ENCODE peak calls at places on chromosome 20, in nine cellular contexts. One of them, this sample, is unnamed.
A peak's percentile ranks its signal among the peaks of the same experiment; 100 is the strongest.

GRCh38 chr20:15564981-15565380 is 1008.3 kb downstream of the KIF16B start:
- DNase-seq in heart left ventricle: no peak
- DNase-seq in endodermal cell: no peak
- DNase-seq in cardiac muscle cell: no peak
- DNase-seq in fibroblast of lung: no peak
- DNase-seq in body of pancreas: no peak
- DNase-seq in K562: no peak
- DNase-seq in CD8-positive, alpha-beta T cell: no peak
- DNase-seq in BE2C: no peak
- DNase-seq in this sample: no peak

GRCh38 chr20:13338999-13339411 is 117.9 kb downstream of the ISM1 start:
- DNase-seq in heart left ventricle: no peak
- DNase-seq in endodermal cell: no peak
- DNase-seq in cardiac muscle cell: no peak
- DNase-seq in fibroblast of lung: no peak
- DNase-seq in body of pancreas: no peak
- DNase-seq in K562: no peak
- DNase-seq in CD8-positive, alpha-beta T cell: no peak
- DNase-seq in BE2C: no peak
- DNase-seq in this sample: no peak

GRCh38 chr20:43559147-43559477 is 285 bp downstream of the SGK2 start:
- DNase-seq in heart left ventricle: no peak
- DNase-seq in endodermal cell: no peak
- DNase-seq in cardiac muscle cell: no peak
- DNase-seq in fibroblast of lung: no peak
- DNase-seq in body of pancreas: no peak
- DNase-seq in K562: no peak
- DNase-seq in CD8-positive, alpha-beta T cell: no peak
- DNase-seq in BE2C: no peak
- DNase-seq in this sample: no peak

GRCh38 chr20:38173237-38174156 is 8.4 kb upstream of the TGM2 start:
- DNase-seq in heart left ventricle: no peak
- DNase-seq in endodermal cell: no peak
- DNase-seq in cardiac muscle cell: no peak
- DNase-seq in fibroblast of lung: peak; percentile 95
- DNase-seq in body of pancreas: no peak
- DNase-seq in K562: peak; percentile 47
- DNase-seq in CD8-positive, alpha-beta T cell: no peak
- DNase-seq in BE2C: no peak
- DNase-seq in this sample: peak; percentile 43

GRCh38 chr20:4633780-4634179 is 87.9 kb upstream of the PRND start:
- DNase-seq in heart left ventricle: no peak
- DNase-seq in endodermal cell: no peak
- DNase-seq in cardiac muscle cell: no peak
- DNase-seq in fibroblast of lung: peak; percentile 97
- DNase-seq in body of pancreas: no peak
- DNase-seq in K562: no peak
- DNase-seq in CD8-positive, alpha-beta T cell: no peak
- DNase-seq in BE2C: no peak
- DNase-seq in this sample: peak; percentile 81

GRCh38 chr20:49534314-49534713 is 33.6 kb downstream of the PTGIS start:
- DNase-seq in heart left ventricle: no peak
- DNase-seq in endodermal cell: peak; percentile 91
- DNase-seq in cardiac muscle cell: peak; percentile 76
- DNase-seq in fibroblast of lung: peak; percentile 19
- DNase-seq in body of pancreas: peak; percentile 58
- DNase-seq in K562: peak; percentile 68
- DNase-seq in CD8-positive, alpha-beta T cell: peak; percentile 39
- DNase-seq in BE2C: peak; percentile 80
- DNase-seq in this sample: peak; percentile 15

GRCh38 chr20:39269031-39269461 is 306.9 kb downstream of the DHX35 start:
- DNase-seq in heart left ventricle: peak; percentile 76
- DNase-seq in endodermal cell: peak; percentile 94
- DNase-seq in cardiac muscle cell: peak; percentile 65
- DNase-seq in fibroblast of lung: peak; percentile 8
- DNase-seq in body of pancreas: peak; percentile 54
- DNase-seq in K562: peak; percentile 73
- DNase-seq in CD8-positive, alpha-beta T cell: no peak
- DNase-seq in BE2C: peak; percentile 81
- DNase-seq in this sample: no peak

GRCh38 chr20:63947638-63948456 is 8.4 kb downstream of the UCKL1 start:
- DNase-seq in heart left ventricle: peak; percentile 62
- DNase-seq in endodermal cell: no peak
- DNase-seq in cardiac muscle cell: no peak
- DNase-seq in fibroblast of lung: no peak
- DNase-seq in body of pancreas: no peak
- DNase-seq in K562: no peak
- DNase-seq in CD8-positive, alpha-beta T cell: no peak
- DNase-seq in BE2C: no peak
- DNase-seq in this sample: no peak

GRCh38 chr20:53238121-53238660 is 266.0 kb downstream of the TSHZ2 start:
- DNase-seq in heart left ventricle: no peak
- DNase-seq in endodermal cell: no peak
- DNase-seq in cardiac muscle cell: no peak
- DNase-seq in fibroblast of lung: peak; percentile 56
- DNase-seq in body of pancreas: no peak
- DNase-seq in K562: no peak
- DNase-seq in CD8-positive, alpha-beta T cell: no peak
- DNase-seq in BE2C: no peak
- DNase-seq in this sample: no peak

GRCh38 chr20:32820000-32820697 is 395 bp downstream of the MAPRE1 start:
- DNase-seq in heart left ventricle: peak; percentile 83
- DNase-seq in endodermal cell: peak; percentile 95
- DNase-seq in cardiac muscle cell: peak; percentile 83
- DNase-seq in fibroblast of lung: peak; percentile 56
- DNase-seq in body of pancreas: peak; percentile 74
- DNase-seq in K562: peak; percentile 83
- DNase-seq in CD8-positive, alpha-beta T cell: peak; percentile 85
- DNase-seq in BE2C: peak; percentile 92
- DNase-seq in this sample: no peak

GRCh38 chr20:1422756-1423155 is 29.9 kb upstream of the FKBP1A start:
- DNase-seq in heart left ventricle: no peak
- DNase-seq in endodermal cell: no peak
- DNase-seq in cardiac muscle cell: no peak
- DNase-seq in fibroblast of lung: no peak
- DNase-seq in body of pancreas: no peak
- DNase-seq in K562: no peak
- DNase-seq in CD8-positive, alpha-beta T cell: no peak
- DNase-seq in BE2C: no peak
- DNase-seq in this sample: no peak

GRCh38 chr20:48786916-48787676 is 40.7 kb downstream of the PREX1 start:
- DNase-seq in heart left ventricle: no peak
- DNase-seq in endodermal cell: no peak
- DNase-seq in cardiac muscle cell: no peak
- DNase-seq in fibroblast of lung: no peak
- DNase-seq in body of pancreas: no peak
- DNase-seq in K562: no peak
- DNase-seq in CD8-positive, alpha-beta T cell: no peak
- DNase-seq in BE2C: no peak
- DNase-seq in this sample: no peak

GRCh38 chr20:58852559-58853271 is at the start of gene GNAS:
- DNase-seq in heart left ventricle: peak; percentile 78
- DNase-seq in endodermal cell: peak; percentile 94
- DNase-seq in cardiac muscle cell: peak; percentile 82
- DNase-seq in fibroblast of lung: peak; percentile 56
- DNase-seq in body of pancreas: peak; percentile 64
- DNase-seq in K562: peak; percentile 48
- DNase-seq in CD8-positive, alpha-beta T cell: no peak
- DNase-seq in BE2C: peak; percentile 76
- DNase-seq in this sample: peak; percentile 11
- H3K4me3 ChIP-seq in heart left ventricle: peak within 1 kb of the TSS; percentile 51
- H3K4me3 ChIP-seq in endodermal cell: peak within 1 kb of the TSS; percentile 93
- H3K4me3 ChIP-seq in cardiac muscle cell: peak within 1 kb of the TSS; percentile 52
- H3K4me3 ChIP-seq in fibroblast of lung: peak within 1 kb of the TSS; percentile 44
- H3K4me3 ChIP-seq in body of pancreas: no peak within 1 kb of the TSS
- H3K4me3 ChIP-seq in K562: no peak within 1 kb of the TSS
- H3K4me3 ChIP-seq in CD8-positive, alpha-beta T cell: peak within 1 kb of the TSS; percentile 55
- H3K4me3 ChIP-seq in BE2C: peak within 1 kb of the TSS; percentile 85
- H3K4me3 ChIP-seq in this sample: peak within 1 kb of the TSS; percentile 75

GRCh38 chr20:29299811-29300578 is 1957.5 kb upstream of the DEFB115 start:
- DNase-seq in heart left ventricle: peak; percentile 59
- DNase-seq in endodermal cell: no peak
- DNase-seq in cardiac muscle cell: no peak
- DNase-seq in fibroblast of lung: no peak
- DNase-seq in body of pancreas: no peak
- DNase-seq in K562: no peak
- DNase-seq in CD8-positive, alpha-beta T cell: no peak
- DNase-seq in BE2C: no peak
- DNase-seq in this sample: no peak

GRCh38 chr20:29298759-29299613 is 1958.5 kb upstream of the DEFB115 start:
- DNase-seq in heart left ventricle: no peak
- DNase-seq in endodermal cell: no peak
- DNase-seq in cardiac muscle cell: no peak
- DNase-seq in fibroblast of lung: peak; percentile 6
- DNase-seq in body of pancreas: no peak
- DNase-seq in K562: no peak
- DNase-seq in CD8-positive, alpha-beta T cell: no peak
- DNase-seq in BE2C: no peak
- DNase-seq in this sample: no peak

GRCh38 chr20:29297411-29298270 is 1959.8 kb upstream of the DEFB115 start:
- DNase-seq in heart left ventricle: peak; percentile 46
- DNase-seq in endodermal cell: no peak
- DNase-seq in cardiac muscle cell: no peak
- DNase-seq in fibroblast of lung: no peak
- DNase-seq in body of pancreas: no peak
- DNase-seq in K562: no peak
- DNase-seq in CD8-positive, alpha-beta T cell: no peak
- DNase-seq in BE2C: no peak
- DNase-seq in this sample: no peak

GRCh38 chr20:29296256-29297230 is 1960.9 kb upstream of the DEFB115 start:
- DNase-seq in heart left ventricle: peak; percentile 53
- DNase-seq in endodermal cell: no peak
- DNase-seq in cardiac muscle cell: no peak
- DNase-seq in fibroblast of lung: no peak
- DNase-seq in body of pancreas: no peak
- DNase-seq in K562: no peak
- DNase-seq in CD8-positive, alpha-beta T cell: no peak
- DNase-seq in BE2C: no peak
- DNase-seq in this sample: no peak

GRCh38 chr20:29298271-29298590 is 1959.2 kb upstream of the DEFB115 start:
- DNase-seq in heart left ventricle: no peak
- DNase-seq in endodermal cell: no peak
- DNase-seq in cardiac muscle cell: no peak
- DNase-seq in fibroblast of lung: no peak
- DNase-seq in body of pancreas: no peak
- DNase-seq in K562: no peak
- DNase-seq in CD8-positive, alpha-beta T cell: no peak
- DNase-seq in BE2C: no peak
- DNase-seq in this sample: no peak
- H3K9me3 ChIP-seq in heart left ventricle: peaks cover 25% of the 10 kb centered on the region
- H3K9me3 ChIP-seq in endodermal cell: peaks cover 11% of the 10 kb centered on the region
- H3K9me3 ChIP-seq in cardiac muscle cell: no peaks in the 10 kb centered on the region
- H3K9me3 ChIP-seq in fibroblast of lung: no peaks in the 10 kb centered on the region
- H3K9me3 ChIP-seq in body of pancreas: no peaks in the 10 kb centered on the region
- H3K9me3 ChIP-seq in K562: no peaks in the 10 kb centered on the region
- H3K9me3 ChIP-seq in CD8-positive, alpha-beta T cell: no peaks in the 10 kb centered on the region
- H3K9me3 ChIP-seq in BE2C: no peaks in the 10 kb centered on the region
- H3K9me3 ChIP-seq in this sample: peaks cover 75% of the 10 kb centered on the region

GRCh38 chr20:35017099-35017835 is 61.6 kb downstream of the MYH7B start:
- DNase-seq in heart left ventricle: no peak
- DNase-seq in endodermal cell: no peak
- DNase-seq in cardiac muscle cell: no peak
- DNase-seq in fibroblast of lung: no peak
- DNase-seq in body of pancreas: no peak
- DNase-seq in K562: no peak
- DNase-seq in CD8-positive, alpha-beta T cell: no peak
- DNase-seq in BE2C: no peak
- DNase-seq in this sample: no peak

GRCh38 chr20:35015863-35016193 is 60.2 kb downstream of the MYH7B start:
- DNase-seq in heart left ventricle: no peak
- DNase-seq in endodermal cell: no peak
- DNase-seq in cardiac muscle cell: no peak
- DNase-seq in fibroblast of lung: no peak
- DNase-seq in body of pancreas: no peak
- DNase-seq in K562: no peak
- DNase-seq in CD8-positive, alpha-beta T cell: no peak
- DNase-seq in BE2C: no peak
- DNase-seq in this sample: no peak

GRCh38 chr20:35012227-35013069 is 56.8 kb downstream of the MYH7B start:
- DNase-seq in heart left ventricle: no peak
- DNase-seq in endodermal cell: no peak
- DNase-seq in cardiac muscle cell: no peak
- DNase-seq in fibroblast of lung: no peak
- DNase-seq in body of pancreas: no peak
- DNase-seq in K562: no peak
- DNase-seq in CD8-positive, alpha-beta T cell: no peak
- DNase-seq in BE2C: no peak
- DNase-seq in this sample: no peak

GRCh38 chr20:35013421-35014411 is 58.0 kb downstream of the MYH7B start:
- DNase-seq in heart left ventricle: no peak
- DNase-seq in endodermal cell: no peak
- DNase-seq in cardiac muscle cell: no peak
- DNase-seq in fibroblast of lung: no peak
- DNase-seq in body of pancreas: no peak
- DNase-seq in K562: no peak
- DNase-seq in CD8-positive, alpha-beta T cell: no peak
- DNase-seq in BE2C: no peak
- DNase-seq in this sample: no peak

DNA sequence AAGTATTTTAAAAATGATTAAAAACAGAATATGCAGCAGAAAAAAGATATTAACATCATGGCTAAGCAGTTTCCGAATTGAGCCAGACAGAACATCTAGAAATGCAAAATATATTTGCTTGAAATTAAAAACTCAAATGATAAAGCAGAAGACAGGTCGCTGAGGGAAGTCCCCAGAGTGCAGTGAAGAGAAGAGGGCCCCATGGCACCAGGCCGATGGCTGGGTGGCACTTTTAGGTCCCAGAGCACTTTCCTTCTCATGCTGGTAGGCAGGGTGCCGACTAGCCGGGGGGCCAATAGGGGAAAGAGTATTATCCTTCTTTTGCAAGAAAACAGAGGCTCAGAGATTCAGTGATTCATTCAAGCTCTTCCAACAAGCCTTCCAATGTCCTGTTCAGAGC is 58.9 kb downstream of the MYH7B start:
- DNase-seq in heart left ventricle: no peak
- DNase-seq in endodermal cell: no peak
- DNase-seq in cardiac muscle cell: no peak
- DNase-seq in fibroblast of lung: no peak
- DNase-seq in body of pancreas: no peak
- DNase-seq in K562: no peak
- DNase-seq in CD8-positive, alpha-beta T cell: no peak
- DNase-seq in BE2C: no peak
- DNase-seq in this sample: no peak
- H3K4me3 ChIP-seq in heart left ventricle: no peak overlapping the region
- H3K4me3 ChIP-seq in endodermal cell: no peak overlapping the region
- H3K4me3 ChIP-seq in cardiac muscle cell: no peak overlapping the region
- H3K4me3 ChIP-seq in fibroblast of lung: no peak overlapping the region
- H3K4me3 ChIP-seq in body of pancreas: no peak overlapping the region
- H3K4me3 ChIP-seq in K562: no peak overlapping the region
- H3K4me3 ChIP-seq in CD8-positive, alpha-beta T cell: no peak overlapping the region
- H3K4me3 ChIP-seq in BE2C: no peak overlapping the region
- H3K4me3 ChIP-seq in this sample: no peak overlapping the region

DNA sequence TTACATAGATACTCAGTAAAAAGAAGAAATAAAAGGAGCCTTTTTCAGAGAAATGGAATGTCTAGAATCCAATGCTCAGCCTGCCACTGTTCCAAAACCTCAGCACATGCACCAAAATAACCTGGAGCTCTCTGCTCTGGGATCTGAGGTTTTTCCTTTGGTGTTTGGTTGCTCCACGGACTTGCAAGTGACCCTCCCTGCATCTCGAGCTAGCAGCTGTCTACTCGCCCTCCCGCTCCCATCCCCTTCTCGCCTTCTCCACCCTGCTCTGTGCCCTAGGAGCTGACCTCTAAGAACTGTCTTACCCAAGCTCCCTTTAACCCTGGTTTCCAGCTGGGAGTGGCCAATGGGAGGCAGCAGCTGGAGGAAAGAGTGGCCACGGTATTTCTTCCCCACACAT is 35.1 kb upstream of the FAM210B start:
- DNase-seq in heart left ventricle: no peak
- DNase-seq in endodermal cell: no peak
- DNase-seq in cardiac muscle cell: no peak
- DNase-seq in fibroblast of lung: no peak
- DNase-seq in body of pancreas: no peak
- DNase-seq in K562: no peak
- DNase-seq in CD8-positive, alpha-beta T cell: no peak
- DNase-seq in BE2C: no peak
- DNase-seq in this sample: no peak
- H3K9me3 ChIP-seq in heart left ventricle: no peaks in the 10 kb centered on the region
- H3K9me3 ChIP-seq in endodermal cell: peaks cover 18% of the 10 kb centered on the region
- H3K9me3 ChIP-seq in cardiac muscle cell: no peaks in the 10 kb centered on the region
- H3K9me3 ChIP-seq in fibroblast of lung: no peaks in the 10 kb centered on the region
- H3K9me3 ChIP-seq in body of pancreas: no peaks in the 10 kb centered on the region
- H3K9me3 ChIP-seq in K562: no peaks in the 10 kb centered on the region
- H3K9me3 ChIP-seq in CD8-positive, alpha-beta T cell: no peaks in the 10 kb centered on the region
- H3K9me3 ChIP-seq in BE2C: no peaks in the 10 kb centered on the region
- H3K9me3 ChIP-seq in this sample: no peaks in the 10 kb centered on the region